ENCODE peak calls at places on chromosomes 2 and 18, in six cellular contexts. X is hypothalamus; L is Calu3; N is nucleus accumbens; Z is midbrain; A is naive thymus-derived CD4-positive, alpha-beta T cell. W is an unnamed sample.

GRCh38 chr2:76197842-76198448 is 487.2 kb upstream of the GCFC2 start:
- DNase-seq in X (no peak), L (peak; percentile 41), N (peak; percentile 2), Z (peak; percentile 40), A (peak; percentile 25), W (no peak)

GRCh38 chr2:54558976-54559410 is 102.9 kb downstream of the SPTBN1 start:
- DNase-seq in X (no peak), L (no peak), N (no peak), Z (no peak), A (no peak), W (no peak)

GRCh38 chr2:120559401-120559800 is 176.3 kb upstream of the GLI2 start:
- DNase-seq in X (no peak), L (no peak), N (no peak), Z (no peak), A (no peak), W (no peak)

GRCh38 chr18:77123313-77124231 is 9.0 kb downstream of the MBP start:
- DNase-seq in X (no peak), L (no peak), N (no peak), Z (no peak), A (no peak), W (no peak)

GRCh38 chr2:170313636-170314348 is 135.8 kb downstream of the MYO3B start:
- DNase-seq in X (no peak), L (no peak), N (peak; percentile 21), Z (no peak), A (no peak), W (no peak)

GRCh38 chr18:23943104-23943503 is 71.5 kb upstream of the TTC39C start:
- DNase-seq in X (no peak), L (no peak), N (no peak), Z (no peak), A (no peak), W (no peak)

GRCh38 chr2:172931923-172932520 is 143.6 kb upstream of the MAP3K20 start:
- DNase-seq in X (peak; percentile 28), L (peak; percentile 68), N (peak; percentile 37), Z (peak; percentile 77), A (peak; percentile 35), W (peak; percentile 67)

GRCh38 chr2:208315081-208315788 is 49.2 kb downstream of the PIKFYVE start:
- DNase-seq in X (no peak), L (no peak), N (no peak), Z (no peak), A (no peak), W (no peak)

GRCh38 chr2:219947575-219947974 is 320.1 kb downstream of the SLC4A3 start:
- DNase-seq in X (no peak), L (no peak), N (no peak), Z (no peak), A (no peak), W (no peak)

GRCh38 chr2:205947621-205948495 is 138.1 kb downstream of the INO80D start:
- DNase-seq in X (peak; percentile 44), L (peak; percentile 67), N (peak; percentile 38), Z (peak; percentile 65), A (peak; percentile 53), W (peak; percentile 50)

GRCh38 chr2:144414324-144414845 is 105.5 kb downstream of the ZEB2 start:
- DNase-seq in X (no peak), L (peak; percentile 0), N (no peak), Z (no peak), A (peak; percentile 23), W (no peak)

GRCh38 chr18:50819027-50819726 is 639 bp downstream of the MRO start:
- DNase-seq in X (peak; percentile 75), L (peak; percentile 65), N (peak; percentile 10), Z (peak; percentile 64), A (no peak), W (peak; percentile 29)

GRCh38 chr18:66560092-66560491 is 43.8 kb downstream of the CDH19 start:
- DNase-seq in X (no peak), L (peak; percentile 61), N (no peak), Z (peak; percentile 60), A (no peak), W (peak; percentile 30)

W was measured in dorsolateral prefrontal cortex.